ENCODE peak calls at places on chromosomes 2 and 18, in seven cellular contexts. K is spleen; Y is NCI-H748 treated with DMSO at 0.1 percent for 48 hours; O is EH; T is psoas muscle; W is CD4-positive, alpha-beta memory T cell; N is CD4-positive, alpha-beta T cell. I is an unnamed sample.
A peak's percentile ranks its signal among the peaks of the same experiment; 100 is the strongest.

GRCh38 chr2:128162266-128162665 is 71.3 kb downstream of the UGGT1 start:
- DNase-seq in K (no peak), Y (no peak), O (no peak), T (no peak), W (no peak), N (no peak), I (no peak)

GRCh38 chr2:138015494-138015893 is 51.2 kb downstream of the HNMT start:
- DNase-seq in K (no peak), Y (no peak), O (no peak), T (no peak), W (no peak), N (no peak), I (no peak)

GRCh38 chr2:185318271-185318724 is 420.3 kb upstream of the FSIP2 start:
- DNase-seq in K (no peak), Y (no peak), O (no peak), T (no peak), W (no peak), N (no peak), I (no peak)

GRCh38 chr2:217964658-217965161 is 38.1 kb downstream of the TNS1 start:
- DNase-seq in K (peak; percentile 68), Y (no peak), O (no peak), T (no peak), W (no peak), N (no peak), I (no peak)

GRCh38 chr2:236554629-236555282 is 14.9 kb upstream of the ACKR3 start:
- DNase-seq in K (no peak), Y (no peak), O (no peak), T (no peak), W (peak; percentile 62), N (peak; percentile 20), I (no peak)

GRCh38 chr2:160932960-160933359 is 227.3 kb upstream of the TANK start:
- DNase-seq in K (no peak), Y (no peak), O (peak; percentile 88), T (no peak), W (no peak), N (no peak), I (peak; percentile 81)

GRCh38 chr18:56035546-56035945 is 447.6 kb upstream of the TCF4 start:
- DNase-seq in K (no peak), Y (no peak), O (peak; percentile 18), T (no peak), W (no peak), N (no peak), I (peak; percentile 6)

GRCh38 chr2:71897836-71898235 is 249.8 kb downstream of the CYP26B1 start:
- DNase-seq in K (peak; percentile 59), Y (no peak), O (no peak), T (no peak), W (no peak), N (no peak), I (no peak)

GRCh38 chr2:152067823-152068222 is 31.0 kb downstream of the CACNB4 start:
- DNase-seq in K (no peak), Y (no peak), O (no peak), T (no peak), W (no peak), N (no peak), I (peak; percentile 10)

GRCh38 chr18:64807560-64807959 is 658.7 kb upstream of the LINC00305 start:
- DNase-seq in K (no peak), Y (peak; percentile 69), O (no peak), T (no peak), W (no peak), N (no peak), I (no peak)

GRCh38 chr2:233051241-233052149 is 8.6 kb upstream of the INPP5D start:
- DNase-seq in K (peak; percentile 87), Y (no peak), O (peak; percentile 62), T (peak; percentile 71), W (no peak), N (no peak), I (peak; percentile 90)

GRCh38 chr2:172969609-172970008 is 106.0 kb upstream of the MAP3K20 start:
- DNase-seq in K (no peak), Y (no peak), O (no peak), T (no peak), W (no peak), N (no peak), I (peak; percentile 53)

GRCh38 chr2:33426666-33427231 is 49.7 kb upstream of the RASGRP3 start:
- DNase-seq in K (no peak), Y (no peak), O (peak; percentile 75), T (no peak), W (no peak), N (no peak), I (peak; percentile 95)

GRCh38 chr18:28834889-28835288 is 658.0 kb upstream of the CDH2 start:
- DNase-seq in K (no peak), Y (no peak), O (peak; percentile 58), T (no peak), W (no peak), N (no peak), I (peak; percentile 84)

GRCh38 chr2:11379558-11379957 is 35.1 kb upstream of the ROCK2 start:
- DNase-seq in K (no peak), Y (no peak), O (peak; percentile 85), T (no peak), W (no peak), N (no peak), I (no peak)

GRCh38 chr2:205975082-205975949 is 110.7 kb downstream of the INO80D start:
- DNase-seq in K (no peak), Y (no peak), O (no peak), T (no peak), W (no peak), N (no peak), I (peak; percentile 5)

GRCh38 chr2:241036397-241036963 is 38.1 kb downstream of the SNED1 start:
- DNase-seq in K (peak; percentile 87), Y (peak; percentile 19), O (peak; percentile 34), T (no peak), W (peak; percentile 94), N (peak; percentile 40), I (peak; percentile 15)

GRCh38 chr2:198283149-198283548 is 478.8 kb downstream of the PLCL1 start:
- DNase-seq in K (no peak), Y (no peak), O (peak; percentile 1), T (no peak), W (no peak), N (no peak), I (peak; percentile 59)

GRCh38 chr2:232324778-232325177 is 53.8 kb upstream of the ALPP start:
- DNase-seq in K (peak; percentile 45), Y (no peak), O (no peak), T (no peak), W (no peak), N (no peak), I (no peak)

GRCh38 chr2:32864337-32864736 is 82.4 kb upstream of the LTBP1 start:
- DNase-seq in K (no peak), Y (no peak), O (peak; percentile 94), T (no peak), W (no peak), N (no peak), I (peak; percentile 71)

GRCh38 chr2:220966636-220967035 is 605.5 kb downstream of the EPHA4 start:
- DNase-seq in K (no peak), Y (no peak), O (peak; percentile 94), T (no peak), W (no peak), N (no peak), I (peak; percentile 73)

GRCh38 chr2:11370377-11371098 is 26.1 kb upstream of the ROCK2 start:
- DNase-seq in K (no peak), Y (no peak), O (peak; percentile 31), T (no peak), W (no peak), N (no peak), I (peak; percentile 32)

GRCh38 chr2:174014699-174015070 is 49.5 kb upstream of the SP3 start:
- DNase-seq in K (no peak), Y (peak; percentile 67), O (no peak), T (no peak), W (no peak), N (no peak), I (no peak)

GRCh38 chr18:23284629-23285028 is 149.3 kb downstream of the CABLES1 start:
- DNase-seq in K (no peak), Y (no peak), O (no peak), T (no peak), W (no peak), N (no peak), I (no peak)

GRCh38 chr2:239288237-239288636 is 112.6 kb downstream of the HDAC4 start:
- DNase-seq in K (no peak), Y (no peak), O (peak; percentile 44), T (no peak), W (no peak), N (no peak), I (no peak)

I was measured in fibroblast of mammary gland.